ENCODE peak calls at places on chromosome 3, in four cellular contexts. One of them, this sample, is unnamed.

GRCh38 chr3:188365978-188366698 is 212.2 kb downstream of the LPP start:
- DNase-seq in endothelial cell of umbilical vein: peak
- DNase-seq in vagina: no peak
- DNase-seq in HCT116: no peak
- DNase-seq in this sample: no peak

GRCh38 chr3:65996605-65997004 is 42.1 kb downstream of the MAGI1 start:
- DNase-seq in HCT116: peak
- DNase-seq in endothelial cell of umbilical vein: no peak
- DNase-seq in vagina: no peak
- DNase-seq in this sample: no peak

GRCh38 chr3:129888739-129889138 is 4.8 kb downstream of the TMCC1 start:
- DNase-seq in vagina: no peak
- DNase-seq in HCT116: peak
- DNase-seq in endothelial cell of umbilical vein: peak
- DNase-seq in this sample: no peak

GRCh38 chr3:140902791-140903190 is 38.8 kb upstream of the SLC25A36 start:
- DNase-seq in endothelial cell of umbilical vein: no peak
- DNase-seq in HCT116: no peak
- DNase-seq in vagina: no peak
- DNase-seq in this sample: no peak

GRCh38 chr3:127665586-127665985 is 7.2 kb upstream of the ABTB1 start:
- DNase-seq in endothelial cell of umbilical vein: no peak
- DNase-seq in HCT116: no peak
- DNase-seq in vagina: no peak
- DNase-seq in this sample: no peak

GRCh38 chr3:114216186-114216970 is 21.0 kb downstream of the ZNF80 start:
- DNase-seq in HCT116: no peak
- DNase-seq in vagina: no peak
- DNase-seq in endothelial cell of umbilical vein: no peak
- DNase-seq in this sample: no peak

GRCh38 chr3:168459229-168459784 is 363.6 kb upstream of the GOLIM4 start:
- DNase-seq in HCT116: no peak
- DNase-seq in endothelial cell of umbilical vein: no peak
- DNase-seq in vagina: no peak
- DNase-seq in this sample: no peak

GRCh38 chr3:111763968-111764367 is 95.1 kb upstream of the PHLDB2 start:
- DNase-seq in endothelial cell of umbilical vein: no peak
- DNase-seq in HCT116: no peak
- DNase-seq in vagina: no peak
- DNase-seq in this sample: no peak

GRCh38 chr3:75396316-75396802 is 267.8 kb upstream of the FRG2C start:
- DNase-seq in HCT116: no peak
- DNase-seq in endothelial cell of umbilical vein: no peak
- DNase-seq in vagina: no peak
- DNase-seq in this sample: no peak

GRCh38 chr3:189605717-189606116 is 25.5 kb upstream of the TP63 start:
- DNase-seq in HCT116: no peak
- DNase-seq in endothelial cell of umbilical vein: no peak
- DNase-seq in vagina: no peak
- DNase-seq in this sample: no peak

GRCh38 chr3:42705039-42705767 is 2.6 kb upstream of the HHATL start:
- DNase-seq in endothelial cell of umbilical vein: no peak
- DNase-seq in vagina: no peak
- DNase-seq in HCT116: no peak
- DNase-seq in this sample: no peak

GRCh38 chr3:120506828-120507774 is 56.3 kb upstream of the FSTL1 start:
- DNase-seq in vagina: no peak
- DNase-seq in endothelial cell of umbilical vein: peak
- DNase-seq in HCT116: peak
- DNase-seq in this sample: no peak

GRCh38 chr3:13215940-13216546 is 142.8 kb upstream of the IQSEC1 start:
- DNase-seq in vagina: no peak
- DNase-seq in endothelial cell of umbilical vein: no peak
- DNase-seq in HCT116: peak
- DNase-seq in this sample: no peak

GRCh38 chr3:194340757-194341400 is 10.2 kb downstream of the CPN2 start:
- DNase-seq in endothelial cell of umbilical vein: no peak
- DNase-seq in HCT116: no peak
- DNase-seq in vagina: no peak
- DNase-seq in this sample: no peak

GRCh38 chr3:156728267-156728985 is 54.0 kb downstream of the TIPARP start:
- DNase-seq in vagina: no peak
- DNase-seq in HCT116: no peak
- DNase-seq in endothelial cell of umbilical vein: no peak
- DNase-seq in this sample: no peak

GRCh38 chr3:8505621-8506020 is 4.0 kb downstream of the LMCD1 start:
- DNase-seq in HCT116: no peak
- DNase-seq in vagina: no peak
- DNase-seq in endothelial cell of umbilical vein: peak
- DNase-seq in this sample: no peak

GRCh38 chr3:66904816-66905543 is 93.1 kb upstream of the KBTBD8 start:
- DNase-seq in endothelial cell of umbilical vein: no peak
- DNase-seq in vagina: no peak
- DNase-seq in HCT116: no peak
- DNase-seq in this sample: no peak

GRCh38 chr3:71456826-71457225 is 126.7 kb downstream of the FOXP1 start:
- DNase-seq in vagina: no peak
- DNase-seq in endothelial cell of umbilical vein: no peak
- DNase-seq in HCT116: no peak
- DNase-seq in this sample: no peak

GRCh38 chr3:71453822-71454512 is 129.6 kb downstream of the FOXP1 start:
- DNase-seq in HCT116: no peak
- DNase-seq in endothelial cell of umbilical vein: no peak
- DNase-seq in vagina: no peak
- DNase-seq in this sample: no peak

GRCh38 chr3:71454513-71455423 is 128.8 kb downstream of the FOXP1 start:
- DNase-seq in endothelial cell of umbilical vein: no peak
- DNase-seq in HCT116: no peak
- DNase-seq in vagina: no peak
- DNase-seq in this sample: no peak

GRCh38 chr3:71458895-71459294 is 124.6 kb downstream of the FOXP1 start:
- DNase-seq in vagina: no peak
- DNase-seq in endothelial cell of umbilical vein: no peak
- DNase-seq in HCT116: no peak
- DNase-seq in this sample: no peak

DNA sequence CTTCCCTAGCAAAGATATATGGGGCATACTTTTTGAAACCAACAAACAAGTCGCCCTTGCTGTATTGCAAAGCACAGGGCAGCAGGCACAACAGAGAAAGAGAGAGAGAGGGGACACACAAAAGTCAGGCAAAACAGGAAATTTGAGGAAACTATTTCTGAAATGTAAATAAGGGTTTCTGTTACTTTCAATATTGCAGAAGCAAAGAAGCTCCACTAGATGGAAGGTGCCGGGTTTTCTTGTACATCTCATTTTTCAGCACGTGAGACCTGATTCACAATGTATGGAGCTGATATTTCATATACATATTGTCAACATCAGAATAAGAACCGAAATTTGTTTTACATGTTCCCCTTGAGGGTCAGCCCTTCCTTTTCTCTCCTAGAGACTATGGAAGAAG is 127.4 kb downstream of the FOXP1 start:
- DNase-seq in endothelial cell of umbilical vein: peak
- DNase-seq in vagina: no peak
- DNase-seq in HCT116: no peak
- DNase-seq in this sample: no peak
- H3K4me3 ChIP-seq in endothelial cell of umbilical vein: no peak
- H3K4me3 ChIP-seq in vagina: no peak
- H3K4me3 ChIP-seq in HCT116: no peak
- H3K4me3 ChIP-seq in this sample: no peak

GRCh38 chr3:53153914-53154434 is 7.0 kb upstream of the PRKCD start:
- DNase-seq in HCT116: no peak
- DNase-seq in vagina: no peak
- DNase-seq in endothelial cell of umbilical vein: no peak
- DNase-seq in this sample: no peak

GRCh38 chr3:53157974-53158580 is 2.9 kb upstream of the PRKCD start:
- DNase-seq in HCT116: no peak
- DNase-seq in endothelial cell of umbilical vein: no peak
- DNase-seq in vagina: no peak
- DNase-seq in this sample: no peak

GRCh38 chr3:53154731-53155320 is 6.2 kb upstream of the PRKCD start:
- DNase-seq in HCT116: no peak
- DNase-seq in endothelial cell of umbilical vein: no peak
- DNase-seq in vagina: no peak
- DNase-seq in this sample: no peak

GRCh38 chr3:53155763-53156162 is 5.2 kb upstream of the PRKCD start:
- DNase-seq in vagina: no peak
- DNase-seq in HCT116: no peak
- DNase-seq in endothelial cell of umbilical vein: no peak
- DNase-seq in this sample: peak

DNA sequence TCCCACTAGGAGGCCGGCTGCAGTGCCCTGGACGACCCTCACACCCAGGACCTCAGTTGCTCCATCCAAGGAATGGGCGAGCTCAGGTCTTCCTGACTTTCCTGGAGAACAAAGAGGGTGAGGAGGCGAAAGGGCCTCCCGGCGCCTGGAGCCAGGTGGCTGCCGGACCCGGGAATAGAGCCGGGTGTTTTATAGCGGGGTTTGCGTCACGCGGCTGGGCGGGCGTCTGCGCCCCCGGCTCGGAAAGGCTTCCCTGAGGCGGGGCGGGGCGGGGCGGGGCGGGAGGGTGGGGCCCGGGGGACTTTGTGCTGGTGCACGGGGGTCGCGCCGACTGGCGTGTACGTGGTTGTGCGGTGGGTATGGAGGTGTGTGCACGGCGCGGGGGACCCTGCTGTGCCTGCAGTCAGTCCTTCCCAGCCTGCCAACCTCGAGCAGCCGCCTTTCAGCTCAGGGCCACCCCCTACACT is 4.6 kb upstream of the PRKCD start:
- DNase-seq in vagina: no peak
- DNase-seq in HCT116: no peak
- DNase-seq in endothelial cell of umbilical vein: no peak
- DNase-seq in this sample: no peak
- TF ChIP-seq POLR2AphosphoS5 in vagina: no peak
- TF ChIP-seq POLR2AphosphoS5 in HCT116: no peak
- TF ChIP-seq POLR2AphosphoS5 in endothelial cell of umbilical vein: no peak
- TF ChIP-seq POLR2AphosphoS5 in this sample: no peak

DNA sequence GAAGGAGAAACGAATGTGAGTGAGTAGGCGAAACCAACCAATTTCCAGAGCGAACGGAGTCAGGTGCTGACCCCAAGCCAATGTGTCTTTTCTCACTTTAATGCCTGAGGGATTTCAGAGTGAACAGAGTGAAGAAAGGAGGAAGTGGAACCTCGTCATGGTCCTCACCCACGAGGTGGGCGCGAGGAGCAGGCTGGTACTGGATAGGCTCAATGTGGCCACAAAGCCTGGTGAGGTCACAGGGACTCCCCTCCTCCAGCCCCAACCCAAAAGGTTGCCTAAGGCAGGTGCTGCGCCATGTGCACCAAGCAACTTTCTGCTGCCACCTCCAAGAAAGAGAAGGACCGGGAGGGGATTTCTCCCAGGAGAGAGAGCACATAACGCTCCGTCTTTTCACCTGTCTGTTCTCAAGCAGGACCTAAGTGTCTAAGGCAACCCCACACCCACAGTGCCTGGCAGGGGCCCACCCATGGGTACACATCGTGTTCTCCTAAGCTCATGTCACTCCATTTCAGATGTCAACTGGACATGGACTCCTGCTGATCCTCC is 3.8 kb downstream of the NRROS start:
- DNase-seq in vagina: no peak
- DNase-seq in HCT116: no peak
- DNase-seq in endothelial cell of umbilical vein: no peak
- DNase-seq in this sample: no peak
- TF ChIP-seq POLR2A in vagina: no peak
- TF ChIP-seq POLR2A in HCT116: no peak
- TF ChIP-seq POLR2A in endothelial cell of umbilical vein: no peak
- TF ChIP-seq POLR2A in this sample: no peak

GRCh38 chr3:50157821-50158556 is 2.9 kb downstream of the SEMA3F start:
- DNase-seq in endothelial cell of umbilical vein: peak
- DNase-seq in vagina: no peak
- DNase-seq in HCT116: no peak
- DNase-seq in this sample: no peak

GRCh38 chr3:50156549-50156948 is 1.4 kb downstream of the SEMA3F start:
- DNase-seq in endothelial cell of umbilical vein: no peak
- DNase-seq in HCT116: no peak
- DNase-seq in vagina: no peak
- DNase-seq in this sample: no peak

GRCh38 chr3:50155891-50156290 is 767 bp downstream of the SEMA3F start:
- DNase-seq in vagina: no peak
- DNase-seq in HCT116: no peak
- DNase-seq in endothelial cell of umbilical vein: peak
- DNase-seq in this sample: no peak

GRCh38 chr3:50155491-50155878 is 361 bp downstream of the SEMA3F start:
- DNase-seq in vagina: no peak
- DNase-seq in HCT116: no peak
- DNase-seq in endothelial cell of umbilical vein: no peak
- DNase-seq in this sample: no peak

DNA sequence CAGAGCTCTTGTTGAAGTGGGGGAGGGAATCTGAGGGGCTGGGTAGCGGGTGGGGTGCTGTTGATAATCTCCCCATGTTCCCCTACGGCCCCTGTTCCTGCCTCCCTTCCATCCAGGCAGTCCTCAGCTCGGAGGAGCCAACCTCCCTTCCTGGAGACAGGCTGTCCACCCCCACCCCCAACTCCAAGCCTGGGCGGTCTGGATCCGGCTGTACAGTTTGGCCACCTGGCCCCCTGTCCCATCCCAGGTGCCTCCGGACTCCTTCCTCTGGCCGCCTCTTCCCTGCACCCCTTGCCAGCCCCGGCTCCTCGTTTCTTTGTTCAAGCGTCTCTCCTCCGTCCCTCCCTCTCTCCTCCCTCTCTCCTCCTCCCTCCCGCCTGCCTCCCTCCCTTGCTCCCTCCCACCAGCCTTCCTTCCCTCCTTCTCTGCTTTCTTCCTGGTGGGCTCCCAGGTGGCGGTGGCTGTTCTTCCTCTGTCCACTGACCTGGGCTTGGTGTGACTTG is 1.9 kb downstream of the SEMA3F start:
- DNase-seq in vagina: no peak
- DNase-seq in endothelial cell of umbilical vein: peak
- DNase-seq in HCT116: no peak
- DNase-seq in this sample: no peak
- H3K4me3 ChIP-seq in vagina: peak
- H3K4me3 ChIP-seq in endothelial cell of umbilical vein: peak
- H3K4me3 ChIP-seq in HCT116: no peak
- H3K4me3 ChIP-seq in this sample: peak

DNA sequence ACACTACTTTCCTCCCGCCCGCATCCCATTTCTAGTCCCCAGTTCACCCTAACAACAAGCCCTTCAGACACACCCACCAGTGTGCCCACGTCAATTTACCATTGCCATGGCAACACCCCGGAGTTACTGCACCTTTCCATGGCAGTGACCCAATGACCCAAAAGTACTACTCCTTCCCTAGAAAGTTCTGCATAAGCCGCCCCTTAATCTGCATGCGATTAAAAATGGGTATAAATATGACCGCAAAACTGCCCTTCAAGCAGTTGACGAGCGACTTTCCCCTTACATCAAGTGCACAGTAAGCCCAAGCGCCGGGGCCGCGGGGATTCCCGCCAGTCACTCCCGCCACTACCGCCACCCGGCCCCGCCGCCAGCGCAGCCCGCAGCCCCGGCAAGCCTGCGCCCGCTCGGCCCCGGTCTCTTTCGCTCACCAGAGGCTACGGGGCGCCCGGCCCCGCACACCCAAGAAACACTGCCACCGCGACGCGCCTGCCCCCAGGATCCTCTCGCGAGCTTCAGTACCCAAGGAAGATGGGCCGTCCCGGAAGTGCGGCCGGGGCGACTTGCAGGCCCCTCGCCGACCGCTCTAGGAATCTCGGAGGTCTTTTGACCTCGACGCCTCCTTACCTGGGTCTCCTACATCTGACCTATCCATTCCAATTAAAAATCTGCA is 27.2 kb upstream of the ZNF502 start:
- DNase-seq in HCT116: no peak
- DNase-seq in endothelial cell of umbilical vein: peak
- DNase-seq in vagina: no peak
- DNase-seq in this sample: peak
- TF ChIP-seq POLR2AphosphoS5 in HCT116: no peak
- TF ChIP-seq POLR2AphosphoS5 in endothelial cell of umbilical vein: no peak
- TF ChIP-seq POLR2AphosphoS5 in vagina: no peak
- TF ChIP-seq POLR2AphosphoS5 in this sample: peak